ENCODE peak calls at places on chromosomes 12 and 14, in eight cellular contexts. C is PC-3; J is prostate gland; I is mucosa of gallbladder; M is stimulated activated CD4-positive, alpha-beta T cell treated with anti-CD3 and anti-CD28 coated beads, Interleukin-4, amount 100 ng/mL, for 4 hours; W is stimulated activated naive CD8-positive, alpha-beta T cell treated with anti-CD3 and anti-CD28 coated beads, Interleukin-15, Interleukin-2, amounts not matched to agents 100 U/mL and 50 U/mL, for 24 hours; K is A172; A is AG04449. G is an unnamed sample.

GRCh38 chr14:32702571-32702970 is 236.1 kb upstream of the NPAS3 start:
- DNase-seq in C (no peak), W (peak), A (no peak), J (peak), M (peak), K (no peak), I (no peak), G (peak)

GRCh38 chr14:88005978-88006851 is 1.3 kb downstream of the GPR65 start:
- DNase-seq in A (no peak), I (peak), M (peak), W (peak), C (no peak), J (no peak), K (no peak), G (no peak)

GRCh38 chr14:96631621-96632362 is 129.6 kb downstream of the PAPOLA start:
- DNase-seq in K (no peak), M (no peak), J (no peak), C (no peak), I (peak), W (no peak), A (no peak), G (no peak)

GRCh38 chr12:131897276-131897675 is 2.9 kb downstream of the ULK1 start:
- DNase-seq in A (no peak), I (no peak), K (no peak), W (no peak), M (no peak), J (no peak), C (no peak), G (no peak)

GRCh38 chr12:52953181-52953841 is 4.4 kb downstream of the KRT18 start:
- DNase-seq in W (no peak), C (no peak), K (no peak), A (no peak), I (no peak), J (no peak), M (no peak), G (no peak)

GRCh38 chr12:17661250-17661649 is 428.7 kb downstream of the RERGL start:
- DNase-seq in C (peak), J (no peak), A (no peak), K (peak), I (no peak), M (no peak), W (no peak), G (no peak)

GRCh38 chr12:11962795-11963347 is 107.9 kb upstream of the BCL2L14 start:
- DNase-seq in W (no peak), K (no peak), A (no peak), M (no peak), C (no peak), I (no peak), J (no peak), G (no peak)

GRCh38 chr12:79691299-79692248 is 810 bp upstream of the PAWR start:
- DNase-seq in W (no peak), I (no peak), C (peak), K (peak), M (no peak), A (peak), J (peak), G (peak)

GRCh38 chr14:90611936-90612335 is 204.3 kb downstream of the TTC7B start:
- DNase-seq in I (no peak), C (no peak), A (no peak), M (no peak), J (no peak), K (no peak), W (no peak), G (peak)

GRCh38 chr14:68724914-68725313 is 68.0 kb downstream of the ZFP36L1 start:
- DNase-seq in W (no peak), M (no peak), K (no peak), I (no peak), J (no peak), C (no peak), A (no peak), G (no peak)

GRCh38 chr12:99996095-99996494 is 11.4 kb upstream of the ANKS1B start:
- DNase-seq in M (no peak), W (no peak), J (no peak), C (no peak), I (no peak), K (no peak), A (no peak), G (no peak)

GRCh38 chr14:68548194-68549056 is 244.4 kb downstream of the ZFP36L1 start:
- DNase-seq in J (peak), W (no peak), M (no peak), I (peak), A (peak), K (peak), C (peak), G (no peak)

GRCh38 chr12:109963743-109964429 is 32.3 kb downstream of the GIT2 start:
- DNase-seq in A (no peak), K (peak), M (no peak), I (peak), J (peak), W (no peak), C (no peak), G (no peak)

GRCh38 chr12:47032644-47033043 is 46.8 kb upstream of the PCED1B start:
- DNase-seq in A (no peak), J (no peak), W (no peak), M (no peak), K (no peak), C (peak), I (peak), G (peak)

GRCh38 chr14:75427482-75428229 is at the start of gene JDP2:
- DNase-seq in C (peak), J (peak), K (no peak), W (peak), I (peak), A (no peak), M (peak), G (peak)

GRCh38 chr14:67584931-67585330 is 15.1 kb downstream of the PIGH start:
- DNase-seq in W (no peak), J (no peak), I (no peak), M (no peak), C (no peak), A (no peak), K (no peak), G (no peak)

GRCh38 chr14:95402612-95403011 is 82.9 kb upstream of the CLMN start:
- DNase-seq in C (no peak), I (no peak), A (no peak), J (no peak), K (no peak), W (no peak), M (no peak), G (no peak)

GRCh38 chr12:48883305-48884171 is 17.9 kb upstream of the RND1 start:
- DNase-seq in I (peak), J (no peak), W (no peak), M (no peak), A (no peak), C (no peak), K (no peak), G (peak)

GRCh38 chr14:72024043-72024407 is 91.8 kb downstream of the RGS6 start:
- DNase-seq in K (peak), J (no peak), I (peak), M (peak), W (peak), A (no peak), C (peak), G (peak)

GRCh38 chr14:29236848-29237247 is 470.3 kb downstream of the FOXG1 start:
- DNase-seq in A (no peak), K (peak), J (no peak), M (no peak), W (no peak), I (no peak), C (peak), G (peak)

GRCh38 chr14:39683711-39684110 is 251.5 kb upstream of the FBXO33 start:
- DNase-seq in I (no peak), W (no peak), C (no peak), M (no peak), J (no peak), K (no peak), A (no peak), G (no peak)

GRCh38 chr14:99575043-99576023 is 28.7 kb downstream of the CCDC85C start:
- DNase-seq in C (peak), W (peak), I (peak), K (peak), M (no peak), A (no peak), J (peak), G (no peak)

GRCh38 chr14:54976316-54976715 is 50.6 kb downstream of the WDHD1 start:
- DNase-seq in A (peak), C (peak), J (no peak), K (peak), M (no peak), I (no peak), W (no peak), G (peak)

GRCh38 chr14:34750670-34751069 is 36.3 kb upstream of the CFL2 start:
- DNase-seq in A (peak), J (no peak), M (no peak), K (peak), I (no peak), C (no peak), W (no peak), G (no peak)

GRCh38 chr12:80679346-80680131 is 27.9 kb upstream of the MYF6 start:
- DNase-seq in K (no peak), C (no peak), M (no peak), W (no peak), A (no peak), J (no peak), I (no peak), G (no peak)

GRCh38 chr12:106861984-106862894 is 87.8 kb downstream of the RIC8B start:
- DNase-seq in W (no peak), M (no peak), K (peak), J (no peak), I (no peak), C (peak), A (peak), G (peak)

GRCh38 chr14:90693413-90693812 is 122.8 kb downstream of the TTC7B start:
- DNase-seq in M (no peak), J (no peak), A (no peak), W (no peak), K (no peak), I (no peak), C (no peak), G (no peak)

GRCh38 chr14:102066041-102066451 is 20.8 kb downstream of the HSP90AA1 start:
- DNase-seq in W (no peak), K (no peak), C (no peak), I (no peak), J (no peak), A (no peak), M (no peak), G (no peak)

GRCh38 chr14:92397140-92397815 is 74.3 kb downstream of the SLC24A4 start:
- DNase-seq in M (no peak), J (no peak), W (no peak), I (no peak), C (peak), K (peak), A (no peak), G (no peak)

G was measured in lung microvascular endothelial cell.